ENCODE peak calls at places on chromosomes 1 and 21, in five cellular contexts. B is WTC11, D is K562, I is HepG2, M is GM12878. V is an unnamed sample.

GRCh38 chr1:40162791-40163441 is 1.7 kb downstream of the RLF start:
- DNase-seq in B (no peak), D (peak), I (no peak), M (no peak), V (no peak)

GRCh38 chr1:53963472-53963871 is 17.3 kb downstream of the LRRC42 start:
- DNase-seq in B (no peak), D (no peak), I (no peak), M (no peak), V (no peak)

GRCh38 chr1:89396902-89397301 is 33.0 kb downstream of the GBP6 start:
- DNase-seq in B (no peak), D (no peak), I (no peak), M (no peak), V (no peak)

GRCh38 chr21:46298083-46298412 is 11.9 kb downstream of the YBEY start:
- DNase-seq in B (no peak), D (no peak), I (no peak), M (no peak), V (no peak)

GRCh38 chr1:22142315-22143064 is 407 bp downstream of the WNT4 start:
- DNase-seq in B (peak), D (peak), I (no peak), M (no peak), V (peak)

GRCh38 chr21:36247316-36247715 is 72.7 kb upstream of the MORC3 start:
- DNase-seq in B (no peak), D (no peak), I (no peak), M (no peak), V (no peak)

GRCh38 chr1:86380257-86380861 is 15.8 kb downstream of the ODF2L start:
- DNase-seq in B (no peak), D (peak), I (peak), M (peak), V (peak)

GRCh38 chr1:93689521-93690223 is 8.0 kb upstream of the BCAR3 start:
- DNase-seq in B (no peak), D (no peak), I (no peak), M (no peak), V (no peak)

GRCh38 chr1:197469620-197470210 is 201.7 kb downstream of the CRB1 start:
- DNase-seq in B (no peak), D (no peak), I (no peak), M (no peak), V (no peak)

GRCh38 chr1:209625791-209626285 is 26.4 kb downstream of the LAMB3 start:
- DNase-seq in B (no peak), D (no peak), I (no peak), M (no peak), V (no peak)

GRCh38 chr1:212514782-212515181 is 82.1 kb downstream of the NENF start:
- DNase-seq in B (peak), D (no peak), I (no peak), M (no peak), V (no peak)

DNA sequence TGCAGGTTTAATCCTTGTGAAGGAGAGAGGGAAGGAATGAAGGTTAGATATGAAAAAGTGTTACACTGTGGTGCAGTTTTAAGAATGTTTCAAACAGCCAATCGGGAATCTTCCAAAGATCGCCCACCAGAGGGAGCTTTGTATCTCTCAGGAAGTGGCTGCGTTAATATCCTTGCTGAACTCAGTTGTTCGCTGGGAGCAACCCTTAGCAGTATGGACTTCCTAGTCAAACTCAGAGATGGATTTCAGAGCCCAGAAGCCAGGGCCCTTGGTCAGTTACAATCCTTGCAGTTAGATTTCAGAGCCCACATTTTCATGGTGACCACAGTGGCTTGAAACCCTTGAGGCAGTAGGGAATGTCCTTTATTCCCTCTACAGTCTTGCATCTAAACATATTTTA is 136.2 kb downstream of the NTNG1 start:
- DNase-seq in B (peak), D (no peak), I (peak), M (no peak), V (peak)
- TF ChIP-seq ESRRA in B (no peak), D (no peak), I (no peak), M (no peak), V (no peak)

GRCh38 chr1:228373681-228374571 is 32.7 kb downstream of the TRIM11 start:
- DNase-seq in B (no peak), D (no peak), I (no peak), M (no peak), V (no peak)

GRCh38 chr1:228373004-228373680 is 33.5 kb downstream of the TRIM11 start:
- DNase-seq in B (peak), D (no peak), I (no peak), M (no peak), V (no peak)

GRCh38 chr1:228376262-228376628 is 30.4 kb downstream of the TRIM11 start:
- DNase-seq in B (no peak), D (no peak), I (no peak), M (no peak), V (peak)

GRCh38 chr1:228375578-228376261 is 30.9 kb downstream of the TRIM11 start:
- DNase-seq in B (no peak), D (no peak), I (no peak), M (no peak), V (no peak)

DNA sequence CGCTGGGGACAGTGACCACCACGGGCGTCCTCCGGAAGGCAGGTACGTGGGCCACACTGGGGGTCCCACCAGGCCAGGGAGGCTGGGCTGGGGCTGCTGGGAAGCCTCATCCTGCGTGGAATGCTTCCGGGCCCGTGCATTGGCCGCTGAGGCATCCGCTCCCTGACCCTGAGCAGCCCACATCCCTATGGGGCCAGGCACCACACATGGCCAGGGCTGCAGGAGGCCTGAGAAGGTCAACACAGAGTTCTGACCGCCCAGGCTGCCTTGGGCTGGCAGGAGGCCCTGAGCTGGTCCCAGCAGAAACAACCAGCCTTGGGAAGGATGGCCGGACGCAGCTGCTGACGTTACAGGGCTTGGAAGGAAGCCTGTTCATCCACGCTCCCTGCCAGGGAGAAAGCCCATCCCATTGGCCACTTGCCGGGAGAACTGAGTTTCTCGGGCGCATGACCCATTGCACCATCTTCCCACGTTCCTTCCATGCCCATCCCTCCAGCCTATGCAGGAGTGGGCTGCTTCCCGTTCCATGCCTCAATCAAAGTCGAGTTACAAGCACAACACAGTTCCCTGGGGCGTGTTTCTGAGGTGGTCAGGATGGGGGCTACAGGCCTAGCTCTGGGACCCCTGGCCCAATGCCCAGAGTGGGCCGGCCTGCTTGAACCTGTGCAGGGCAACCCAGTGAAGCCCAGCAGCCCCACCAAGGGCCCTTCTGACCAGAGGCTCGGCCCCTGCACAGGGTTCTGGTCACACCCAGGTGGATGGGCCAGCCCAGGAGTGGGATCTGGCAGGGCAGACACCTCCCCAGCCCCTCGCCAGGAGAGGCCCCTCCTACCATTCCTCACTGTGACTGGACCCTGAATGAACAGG is 31.7 kb downstream of the TRIM11 start:
- DNase-seq in B (no peak), D (no peak), I (no peak), M (no peak), V (no peak)
- TF ChIP-seq USF2 in B (no peak), D (no peak), I (no peak), M (no peak), V (no peak)

GRCh38 chr1:234999513-234999940 is 129.1 kb downstream of the TOMM20 start:
- DNase-seq in B (no peak), D (no peak), I (no peak), M (no peak), V (no peak)

GRCh38 chr1:234997201-234998173 is 131.2 kb downstream of the TOMM20 start:
- DNase-seq in B (no peak), D (no peak), I (peak), M (no peak), V (peak)

GRCh38 chr1:234994411-234995295 is 134.0 kb downstream of the TOMM20 start:
- DNase-seq in B (no peak), D (no peak), I (no peak), M (no peak), V (no peak)

GRCh38 chr1:234996245-234996757 is 132.3 kb downstream of the TOMM20 start:
- DNase-seq in B (no peak), D (no peak), I (no peak), M (no peak), V (no peak)

GRCh38 chr1:234998174-234998741 is 130.4 kb downstream of the TOMM20 start:
- DNase-seq in B (no peak), D (no peak), I (peak), M (no peak), V (peak)
- TF ChIP-seq ESRRA in B (no peak), D (no peak), I (no peak), M (no peak), V (no peak)

GRCh38 chr1:160799641-160800040 is 3.7 kb downstream of the LY9 start:
- DNase-seq in B (no peak), D (no peak), I (no peak), M (no peak), V (no peak)
- TF ChIP-seq USF2 in B (no peak), D (no peak), I (no peak), M (no peak), V (no peak)

GRCh38 chr1:98546319-98546718 is 115.2 kb upstream of the SNX7 start:
- DNase-seq in B (no peak), D (no peak), I (no peak), M (no peak), V (no peak)
- TF ChIP-seq ESRRA in B (no peak), D (no peak), I (no peak), M (no peak), V (no peak)

GRCh38 chr1:166116026-166116425 is 50.8 kb downstream of the FAM78B start:
- DNase-seq in B (no peak), D (no peak), I (no peak), M (no peak), V (no peak)
- TF ChIP-seq USF2 in B (no peak), D (no peak), I (no peak), M (no peak), V (no peak)

GRCh38 chr1:90711696-90712095 is 5.4 kb downstream of the BARHL2 start:
- DNase-seq in B (no peak), D (no peak), I (no peak), M (no peak), V (no peak)

GRCh38 chr1:90708826-90709225 is 8.3 kb downstream of the BARHL2 start:
- DNase-seq in B (no peak), D (no peak), I (no peak), M (no peak), V (no peak)

GRCh38 chr1:90709535-90709934 is 7.6 kb downstream of the BARHL2 start:
- DNase-seq in B (no peak), D (no peak), I (no peak), M (no peak), V (no peak)

GRCh38 chr1:90712153-90712930 is 4.8 kb downstream of the BARHL2 start:
- DNase-seq in B (no peak), D (no peak), I (no peak), M (no peak), V (no peak)

GRCh38 chr1:90710579-90711536 is 6.2 kb downstream of the BARHL2 start:
- DNase-seq in B (peak), D (no peak), I (no peak), M (no peak), V (no peak)
- TF ChIP-seq ESRRA in B (no peak), D (no peak), I (no peak), M (no peak), V (no peak)

GRCh38 chr21:43740497-43741156 is 21.7 kb downstream of the PDXK start:
- DNase-seq in B (peak), D (no peak), I (no peak), M (no peak), V (peak)
- TF ChIP-seq USF2 in B (no peak), D (no peak), I (no peak), M (no peak), V (no peak)

V was measured in A549.